ENCODE peak calls at places on chromosomes 4 and X, in eight cellular contexts. W is ELR; B is neuronal stem cell; O is caudate nucleus; S is stimulated activated CD8-positive, alpha-beta memory T cell treated with anti-CD3 and anti-CD28 coated beads, Interleukin-4, amount 100 ng/mL, for 1 hour; N is activated CD8-positive, alpha-beta memory T cell treated with anti-CD3 and anti-CD28 coated beads for 24 hours; C is left lung; Y is stimulated activated naive B cell treated with anti-CD40 and anti-IgM and Interleukin-4, amounts not matched to agents 10 μg/mL and 1 μg/mL and 100 μg/mL, for 72 hours. Q is an unnamed sample.

GRCh38 chr4:25075851-25076250 is 45.1 kb upstream of the LGI2 start:
- DNase-seq in W (no peak), C (no peak), S (no peak), B (no peak), Y (no peak), O (no peak), N (no peak), Q (no peak)

GRCh38 chr4:55445921-55446577 is 50.3 kb downstream of the TMEM165 start:
- DNase-seq in B (no peak), W (peak; percentile 89), C (no peak), Y (no peak), S (no peak), N (no peak), O (no peak), Q (no peak)

GRCh38 chr4:143773998-143774898 is 73.8 kb upstream of the FREM3 start:
- DNase-seq in B (peak; percentile 31), Y (peak; percentile 49), S (peak; percentile 1), C (peak; percentile 20), N (peak; percentile 58), W (peak; percentile 54), O (no peak), Q (peak; percentile 72)

GRCh38 chr4:110867981-110868380 is 245.1 kb upstream of the PITX2 start:
- DNase-seq in W (no peak), O (no peak), S (no peak), B (no peak), C (no peak), N (no peak), Y (no peak), Q (no peak)

GRCh38 chr4:26877946-26878345 is 17.3 kb downstream of the STIM2 start:
- DNase-seq in C (no peak), W (no peak), Y (no peak), S (no peak), O (no peak), B (no peak), N (no peak), Q (no peak)

GRCh38 chr4:26004290-26004689 is 90.3 kb downstream of the SMIM20 start:
- DNase-seq in C (no peak), O (no peak), N (no peak), S (no peak), W (no peak), B (no peak), Y (no peak), Q (no peak)

GRCh38 chr4:39330353-39330752 is 35.8 kb downstream of the RFC1 start:
- DNase-seq in B (no peak), O (no peak), S (no peak), N (no peak), Y (no peak), C (no peak), W (no peak), Q (no peak)

GRCh38 chr4:189176002-189176401 is 764.7 kb upstream of the FRG1 start:
- DNase-seq in N (no peak), W (no peak), O (no peak), S (no peak), C (no peak), B (no peak), Y (no peak), Q (no peak)

GRCh38 chr4:137949746-137950145 is 292.4 kb downstream of the SLC7A11 start:
- DNase-seq in O (no peak), N (no peak), B (no peak), W (peak; percentile 42), S (no peak), C (no peak), Y (no peak), Q (no peak)

GRCh38 chr4:37054670-37055069 is 189.9 kb upstream of the NWD2 start:
- DNase-seq in O (no peak), C (no peak), Y (no peak), W (no peak), N (no peak), S (no peak), B (peak; percentile 6), Q (no peak)

GRCh38 chr4:160299608-160300007 is 1196.7 kb downstream of the RAPGEF2 start:
- DNase-seq in N (no peak), B (no peak), W (peak; percentile 28), O (no peak), S (no peak), Y (no peak), C (no peak), Q (no peak)

GRCh38 chrX:12814434-12814833 is 23.2 kb downstream of the PRPS2 start:
- DNase-seq in S (no peak), B (no peak), Y (peak; percentile 21), N (no peak), O (no peak), C (no peak), W (peak; percentile 54), Q (no peak)

GRCh38 chr4:73021634-73022033 is 47.9 kb downstream of the COX18 start:
- DNase-seq in S (no peak), C (no peak), Y (no peak), B (no peak), N (no peak), W (peak; percentile 73), O (no peak), Q (no peak)

GRCh38 chr4:39319678-39320077 is 46.5 kb downstream of the RFC1 start:
- DNase-seq in C (no peak), B (no peak), O (no peak), N (no peak), Y (no peak), S (no peak), W (peak; percentile 94), Q (no peak)

GRCh38 chr4:47612116-47613023 is 127.3 kb downstream of the ATP10D start:
- DNase-seq in W (peak; percentile 51), O (no peak), S (no peak), C (no peak), B (no peak), Y (no peak), N (no peak), Q (no peak)

GRCh38 chrX:39678914-39679313 is 418.8 kb downstream of the BCOR start:
- DNase-seq in O (peak; percentile 19), C (no peak), N (no peak), Y (no peak), B (no peak), W (no peak), S (no peak), Q (no peak)

GRCh38 chrX:96540111-96540631 is 144.5 kb upstream of the DIAPH2 start:
- DNase-seq in C (no peak), B (no peak), Y (no peak), S (no peak), W (no peak), O (no peak), N (no peak), Q (no peak)

GRCh38 chr4:7818676-7819041 is 121.0 kb downstream of the AFAP1 start:
- DNase-seq in N (no peak), C (no peak), B (no peak), W (no peak), S (no peak), Y (no peak), O (no peak), Q (no peak)

GRCh38 chrX:129403974-129404669 is 119.2 kb downstream of the SMARCA1 start:
- DNase-seq in W (no peak), B (no peak), S (no peak), Y (no peak), N (no peak), C (no peak), O (no peak), Q (no peak)

GRCh38 chrX:140524556-140524955 is 19.7 kb upstream of the SOX3 start:
- DNase-seq in N (no peak), C (no peak), B (no peak), S (no peak), W (peak; percentile 82), Y (no peak), O (no peak), Q (no peak)

GRCh38 chrX:24131476-24131875 is 18.1 kb upstream of the ZFX start:
- DNase-seq in C (no peak), W (no peak), O (no peak), S (no peak), N (no peak), B (no peak), Y (no peak), Q (no peak)

GRCh38 chr4:25178838-25179261 is 18.6 kb upstream of the SEPSECS start:
- DNase-seq in W (no peak), O (no peak), B (no peak), S (no peak), Y (no peak), C (no peak), N (no peak), Q (no peak)

GRCh38 chr4:159278399-159278798 is 175.5 kb downstream of the RAPGEF2 start:
- DNase-seq in C (no peak), O (no peak), Y (no peak), N (no peak), S (no peak), W (no peak), B (no peak), Q (no peak)

GRCh38 chr4:73726000-73726399 is 14.4 kb upstream of the CXCL8 start:
- DNase-seq in Y (no peak), S (no peak), B (peak; percentile 4), N (no peak), C (no peak), W (peak; percentile 98), O (no peak), Q (no peak)

GRCh38 chr4:6343950-6344408 is 74.3 kb downstream of the WFS1 start:
- DNase-seq in W (peak; percentile 87), O (no peak), N (no peak), B (no peak), Y (no peak), S (no peak), C (peak; percentile 54), Q (no peak)

GRCh38 chr4:161061046-161061445 is 1102.8 kb downstream of the FSTL5 start:
- DNase-seq in W (no peak), B (no peak), N (no peak), Y (no peak), O (no peak), S (no peak), C (no peak), Q (no peak)

GRCh38 chr4:140666889-140667614 is 89.1 kb downstream of the TBC1D9 start:
- DNase-seq in B (no peak), S (no peak), W (no peak), C (no peak), O (no peak), N (no peak), Y (no peak), Q (no peak)

GRCh38 chrX:80578518-80579105 is 158.4 kb downstream of the TENT5D start:
- DNase-seq in S (no peak), Y (no peak), C (no peak), B (no peak), W (peak; percentile 3), O (no peak), N (no peak), Q (no peak)

GRCh38 chr4:186226521-186227189 is 652 bp upstream of the KLKB1 start:
- DNase-seq in B (no peak), W (no peak), O (no peak), Y (no peak), C (no peak), N (no peak), S (no peak), Q (no peak)

GRCh38 chr4:49044270-49044669 is 58.2 kb downstream of the CWH43 start:
- DNase-seq in Y (no peak), S (no peak), B (no peak), W (no peak), C (no peak), N (no peak), O (no peak), Q (no peak)

GRCh38 chr4:69713593-69713992 is 46.8 kb downstream of the SULT1B1 start:
- DNase-seq in O (no peak), C (no peak), W (no peak), N (no peak), Y (no peak), S (no peak), B (no peak), Q (no peak)

Q was measured in H1.